ENCODE peak calls at places on chromosomes 13 and 19, in six cellular contexts. F, S, V, A, R and L are unnamed samples.

GRCh38 chr13:50322006-50322405 is 306.8 kb downstream of the KCNRG start:
- DNase-seq in S (no peak), F (no peak), A (no peak), V (no peak), R (no peak), L (no peak)

GRCh38 chr13:112724788-112725345 is 35.0 kb downstream of the ATP11A start:
- DNase-seq in F (no peak), V (no peak), S (no peak), R (no peak), A (no peak), L (no peak)

GRCh38 chr13:27036236-27036981 is 135.2 kb downstream of the USP12 start:
- DNase-seq in V (no peak), S (no peak), A (no peak), R (no peak), F (no peak), L (no peak)

GRCh38 chr19:6414793-6415591 is 9.6 kb downstream of the KHSRP start:
- DNase-seq in F (no peak), S (no peak), V (no peak), A (no peak), R (no peak), L (no peak)

GRCh38 chr13:76884167-76884566 is 2.0 kb downstream of the KCTD12 start:
- DNase-seq in R (no peak), V (peak; percentile 82), A (no peak), F (no peak), S (no peak), L (no peak)

GRCh38 chr19:16033136-16033530 is 43.2 kb upstream of the TPM4 start:
- DNase-seq in A (no peak), S (no peak), F (no peak), V (no peak), R (no peak), L (no peak)

GRCh38 chr19:4991538-4991937 is 22.6 kb downstream of the KDM4B start:
- DNase-seq in S (no peak), R (no peak), V (no peak), F (no peak), A (no peak), L (no peak)

GRCh38 chr19:45670670-45671453 is 2.8 kb downstream of the GIPR start:
- DNase-seq in A (no peak), S (peak; percentile 31), R (no peak), V (peak; percentile 100), F (peak; percentile 50), L (peak; percentile 50)

GRCh38 chr19:2488942-2489731 is 13.2 kb downstream of the GADD45B start:
- DNase-seq in V (no peak), S (peak; percentile 16), A (no peak), F (no peak), R (no peak), L (no peak)

GRCh38 chr13:50697746-50698526 is 145.6 kb downstream of the DLEU7 start:
- DNase-seq in F (no peak), V (no peak), R (no peak), A (no peak), S (no peak), L (no peak)

GRCh38 chr13:112061367-112062046 is 5.4 kb upstream of the SOX1 start:
- DNase-seq in F (no peak), V (no peak), A (no peak), R (no peak), S (no peak), L (no peak)

GRCh38 chr13:100290165-100290801 is 201.4 kb downstream of the PCCA start:
- DNase-seq in S (no peak), V (no peak), F (no peak), A (no peak), R (no peak), L (no peak)

GRCh38 chr13:19088416-19088815 is 93.2 kb downstream of the TUBA3C start:
- DNase-seq in A (no peak), V (no peak), F (no peak), S (no peak), R (no peak), L (no peak)

GRCh38 chr19:55146648-55147218 is 2.3 kb downstream of the TNNT1 start:
- DNase-seq in F (no peak), R (peak; percentile 76), A (no peak), V (peak; percentile 69), S (no peak), L (no peak)

GRCh38 chr19:9934132-9934950 is 2.0 kb downstream of the OLFM2 start:
- DNase-seq in A (peak; percentile 56), S (peak; percentile 71), V (peak; percentile 89), R (no peak), F (peak; percentile 87), L (peak; percentile 95)

GRCh38 chr19:38035515-38036495 is 128.8 kb downstream of the SIPA1L3 start:
- DNase-seq in R (no peak), A (no peak), F (no peak), V (no peak), S (no peak), L (no peak)

GRCh38 chr13:41919741-41920487 is 41.0 kb downstream of the VWA8 start:
- DNase-seq in V (no peak), F (no peak), R (no peak), S (no peak), A (no peak), L (no peak)

GRCh38 chr19:51124216-51124615 is 490 bp upstream of the SIGLEC9 start:
- DNase-seq in A (no peak), V (no peak), S (no peak), F (no peak), R (no peak), L (no peak)

GRCh38 chr13:46321494-46322225 is 65.4 kb downstream of the RUBCNL start:
- DNase-seq in V (peak; percentile 72), F (peak; percentile 78), S (peak; percentile 44), R (no peak), A (peak; percentile 56), L (peak; percentile 54)

GRCh38 chr13:70384156-70384555 is 275.9 kb upstream of the KLHL1 start:
- DNase-seq in R (no peak), V (no peak), A (no peak), F (no peak), S (no peak), L (no peak)

GRCh38 chr13:79593121-79593520 is 112.2 kb downstream of the NDFIP2 start:
- DNase-seq in S (no peak), F (no peak), R (no peak), A (no peak), V (no peak), L (no peak)

GRCh38 chr13:47211106-47211505 is 314.3 kb upstream of the HTR2A start:
- DNase-seq in R (no peak), V (no peak), F (no peak), S (no peak), A (no peak), L (no peak)

GRCh38 chr19:6074709-6075403 is 35.4 kb downstream of the RFX2 start:
- DNase-seq in R (no peak), A (no peak), S (no peak), F (no peak), V (no peak), L (no peak)

GRCh38 chr19:334296-335071 is 10.1 kb downstream of the MIER2 start:
- DNase-seq in V (no peak), F (no peak), R (no peak), S (no peak), A (no peak), L (no peak)

GRCh38 chr19:15540435-15540834 is 32.1 kb downstream of the CYP4F22 start:
- DNase-seq in F (no peak), V (no peak), A (no peak), S (no peak), R (no peak), L (no peak)

GRCh38 chr13:40187324-40187795 is 479.1 kb downstream of the FOXO1 start:
- DNase-seq in S (peak; percentile 61), R (no peak), A (peak; percentile 66), F (peak; percentile 65), V (peak; percentile 20), L (no peak)

GRCh38 chr13:95641961-95642621 is 2.4 kb downstream of the DZIP1 start:
- DNase-seq in V (no peak), F (no peak), S (no peak), A (no peak), R (no peak), L (no peak)

GRCh38 chr13:44364601-44365000 is 9.0 kb upstream of the SERP2 start:
- DNase-seq in V (no peak), A (no peak), S (no peak), R (no peak), F (no peak), L (no peak)

GRCh38 chr19:15021286-15022007 is 27.8 kb upstream of the CASP14 start:
- DNase-seq in S (no peak), F (no peak), R (no peak), A (no peak), V (no peak), L (no peak)

GRCh38 chr13:74747186-74747955 is 613.2 kb upstream of the KLF12 start:
- DNase-seq in R (no peak), F (no peak), V (no peak), S (no peak), A (no peak), L (no peak)

GRCh38 chr19:28213476-28214082 is 999.4 kb downstream of the UQCRFS1 start:
- DNase-seq in V (no peak), S (no peak), F (no peak), A (no peak), R (no peak), L (no peak)

GRCh38 chr19:3039125-3039524 is 10.0 kb upstream of the TLE2 start:
- DNase-seq in V (no peak), F (no peak), S (no peak), A (no peak), R (no peak), L (no peak)

GRCh38 chr19:37218592-37218935 is 550 bp downstream of the ZNF383 start:
- DNase-seq in V (no peak), F (peak; percentile 12), A (no peak), R (no peak), S (no peak), L (no peak)